ENCODE peak calls at places on chromosomes 6 and 20, in five cellular contexts. One of them, this sample, is unnamed.
A peak's percentile ranks its signal among the peaks of the same experiment; 100 is the strongest.

GRCh38 chr20:1327827-1328679 is 886 bp downstream of the SDCBP2 start:
- DNase-seq in GM12878: no peak
- DNase-seq in HepG2: peak; percentile 79
- DNase-seq in H1: peak; percentile 19
- DNase-seq in K562: no peak
- DNase-seq in this sample: no peak

GRCh38 chr6:19327246-19327645 is 509.9 kb upstream of the ID4 start:
- DNase-seq in HepG2: no peak
- DNase-seq in GM12878: no peak
- DNase-seq in K562: no peak
- DNase-seq in H1: no peak
- DNase-seq in this sample: no peak

GRCh38 chr6:46116289-46116688 is 13.5 kb upstream of the ENPP4 start:
- DNase-seq in K562: no peak
- DNase-seq in GM12878: no peak
- DNase-seq in H1: no peak
- DNase-seq in HepG2: no peak
- DNase-seq in this sample: no peak

GRCh38 chr20:53713328-53714056 is 119.9 kb upstream of the ZNF217 start:
- DNase-seq in H1: peak; percentile 63
- DNase-seq in GM12878: no peak
- DNase-seq in K562: no peak
- DNase-seq in HepG2: no peak
- DNase-seq in this sample: no peak

GRCh38 chr6:73139681-73140080 is 85.6 kb downstream of the KHDC1L start:
- DNase-seq in H1: no peak
- DNase-seq in GM12878: no peak
- DNase-seq in K562: no peak
- DNase-seq in HepG2: no peak
- DNase-seq in this sample: no peak

GRCh38 chr6:43698584-43699349 is 11.2 kb upstream of the MRPS18A start:
- DNase-seq in K562: no peak
- DNase-seq in GM12878: no peak
- DNase-seq in HepG2: no peak
- DNase-seq in H1: no peak
- DNase-seq in this sample: no peak

GRCh38 chr6:166415306-166415705 is 32.6 kb upstream of the MPC1 start:
- DNase-seq in GM12878: no peak
- DNase-seq in K562: no peak
- DNase-seq in HepG2: no peak
- DNase-seq in H1: no peak
- DNase-seq in this sample: no peak

GRCh38 chr6:167572841-167573271 is 248.0 kb downstream of the TTLL2 start:
- DNase-seq in K562: no peak
- DNase-seq in HepG2: no peak
- DNase-seq in H1: no peak
- DNase-seq in GM12878: no peak
- DNase-seq in this sample: no peak

GRCh38 chr20:13142143-13142542 is 78.9 kb upstream of the ISM1 start:
- DNase-seq in HepG2: peak; percentile 35
- DNase-seq in H1: no peak
- DNase-seq in K562: no peak
- DNase-seq in GM12878: no peak
- DNase-seq in this sample: no peak

GRCh38 chr20:13111249-13111911 is 102.6 kb downstream of the SPTLC3 start:
- DNase-seq in GM12878: no peak
- DNase-seq in HepG2: peak; percentile 73
- DNase-seq in K562: no peak
- DNase-seq in H1: no peak
- DNase-seq in this sample: no peak

GRCh38 chr6:110949679-110950285 is 8.7 kb upstream of the GTF3C6 start:
- DNase-seq in HepG2: no peak
- DNase-seq in H1: no peak
- DNase-seq in GM12878: no peak
- DNase-seq in K562: no peak
- DNase-seq in this sample: peak; percentile 12

GRCh38 chr6:110946498-110946897 is 12.0 kb upstream of the GTF3C6 start:
- DNase-seq in K562: no peak
- DNase-seq in GM12878: no peak
- DNase-seq in HepG2: no peak
- DNase-seq in H1: no peak
- DNase-seq in this sample: no peak

GRCh38 chr6:110950443-110950842 is 8.1 kb upstream of the GTF3C6 start:
- DNase-seq in HepG2: no peak
- DNase-seq in GM12878: no peak
- DNase-seq in K562: no peak
- DNase-seq in H1: no peak
- DNase-seq in this sample: no peak

GRCh38 chr6:110939429-110939828 is 19.1 kb upstream of the GTF3C6 start:
- DNase-seq in HepG2: no peak
- DNase-seq in GM12878: no peak
- DNase-seq in H1: no peak
- DNase-seq in K562: no peak
- DNase-seq in this sample: no peak

DNA sequence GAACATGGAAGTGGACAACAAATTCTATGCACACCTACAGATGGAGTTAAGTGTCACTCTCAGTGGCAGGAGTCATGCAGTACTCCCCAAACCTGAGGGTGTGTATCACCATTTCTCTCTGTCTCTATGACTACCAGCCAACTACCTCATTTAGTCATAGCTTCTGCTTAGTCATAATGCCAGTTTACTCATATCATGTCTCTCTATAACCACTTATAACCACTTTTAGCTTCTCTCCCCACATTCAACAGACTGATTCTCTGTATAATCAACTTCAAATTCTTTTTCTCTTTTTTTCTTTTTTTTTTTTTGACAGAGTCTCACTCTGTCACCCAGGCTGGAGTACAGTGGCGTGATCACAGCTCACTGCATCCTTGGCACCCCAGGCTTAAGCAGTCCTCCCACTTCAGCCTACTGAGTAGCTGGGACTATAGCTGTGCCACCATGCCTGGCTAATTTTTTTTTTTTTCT is 13.8 kb upstream of the GTF3C6 start:
- DNase-seq in K562: peak; percentile 26
- DNase-seq in HepG2: peak; percentile 9
- DNase-seq in H1: no peak
- DNase-seq in GM12878: peak; percentile 94
- DNase-seq in this sample: peak; percentile 69
- TF ChIP-seq ZNF274 in K562: no peak
- TF ChIP-seq ZNF274 in HepG2: no peak
- TF ChIP-seq ZNF274 in H1: no peak
- TF ChIP-seq ZNF274 in GM12878: no peak
- TF ChIP-seq ZNF274 in this sample: no peak

DNA sequence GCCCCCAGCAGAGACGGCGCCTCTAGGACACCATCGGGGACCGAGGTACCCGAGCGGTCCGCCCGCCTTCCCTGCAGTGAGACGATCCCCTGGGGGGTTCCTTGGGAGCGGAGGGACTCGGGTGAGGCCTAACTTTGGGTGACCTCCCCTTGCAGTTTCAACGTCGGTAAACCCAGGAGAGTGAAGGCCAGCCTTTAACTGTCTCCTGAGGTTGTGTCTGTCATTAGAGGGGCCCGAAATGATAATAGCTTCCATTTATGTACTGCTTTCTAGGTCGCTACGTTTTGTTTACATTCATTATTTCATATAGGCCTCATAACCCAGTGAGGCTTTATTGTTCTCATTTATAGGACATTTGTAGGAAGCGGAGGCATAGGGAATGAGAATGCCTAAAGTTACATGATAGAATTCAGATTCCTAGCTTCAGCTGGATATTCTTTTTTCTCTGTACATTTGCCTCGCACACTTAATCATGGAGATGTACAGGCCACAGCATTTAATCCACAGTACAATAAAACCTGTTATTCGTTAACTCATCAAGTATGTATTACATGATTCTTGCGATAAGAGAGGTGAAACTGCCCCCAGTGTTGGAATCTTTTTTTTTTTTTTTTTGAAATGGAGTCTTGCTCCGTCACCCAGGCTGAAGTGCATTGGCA is 998 bp downstream of the C6orf136 start:
- DNase-seq in GM12878: no peak
- DNase-seq in HepG2: no peak
- DNase-seq in H1: peak; percentile 86
- DNase-seq in K562: no peak
- DNase-seq in this sample: no peak
- TF ChIP-seq SIN3A in GM12878: no peak
- TF ChIP-seq SIN3A in HepG2: no peak
- TF ChIP-seq SIN3A in H1: no peak
- TF ChIP-seq SIN3A in K562: no peak
- TF ChIP-seq SIN3A in this sample: no peak

GRCh38 chr6:134358320-134358719 is 40.4 kb upstream of the SGK1 start:
- DNase-seq in GM12878: no peak
- DNase-seq in K562: no peak
- DNase-seq in HepG2: no peak
- DNase-seq in H1: no peak
- DNase-seq in this sample: no peak
- TF ChIP-seq ZNF274 in GM12878: no peak
- TF ChIP-seq ZNF274 in K562: no peak
- TF ChIP-seq ZNF274 in HepG2: no peak
- TF ChIP-seq ZNF274 in H1: no peak
- TF ChIP-seq ZNF274 in this sample: no peak

GRCh38 chr6:14001329-14002012 is 76.7 kb downstream of the RNF182 start:
- DNase-seq in GM12878: no peak
- DNase-seq in HepG2: peak; percentile 19
- DNase-seq in H1: no peak
- DNase-seq in K562: no peak
- DNase-seq in this sample: peak; percentile 95
- TF ChIP-seq SIN3A in GM12878: no peak
- TF ChIP-seq SIN3A in HepG2: no peak
- TF ChIP-seq SIN3A in H1: no peak
- TF ChIP-seq SIN3A in K562: no peak
- TF ChIP-seq SIN3A in this sample: peak; percentile 90

GRCh38 chr6:135535989-135536414 is 38.5 kb upstream of the AHI1 start:
- DNase-seq in GM12878: peak; percentile 4
- DNase-seq in H1: no peak
- DNase-seq in K562: peak; percentile 34
- DNase-seq in HepG2: peak; percentile 40
- DNase-seq in this sample: peak; percentile 31

GRCh38 chr6:135534773-135535380 is 37.3 kb upstream of the AHI1 start:
- DNase-seq in H1: no peak
- DNase-seq in HepG2: no peak
- DNase-seq in GM12878: no peak
- DNase-seq in K562: no peak
- DNase-seq in this sample: no peak

GRCh38 chr6:135540207-135540877 is 42.8 kb upstream of the AHI1 start:
- DNase-seq in GM12878: no peak
- DNase-seq in K562: no peak
- DNase-seq in H1: no peak
- DNase-seq in HepG2: no peak
- DNase-seq in this sample: no peak

GRCh38 chr6:135532559-135532958 is 35.0 kb upstream of the AHI1 start:
- DNase-seq in GM12878: no peak
- DNase-seq in H1: no peak
- DNase-seq in K562: no peak
- DNase-seq in HepG2: no peak
- DNase-seq in this sample: no peak

DNA sequence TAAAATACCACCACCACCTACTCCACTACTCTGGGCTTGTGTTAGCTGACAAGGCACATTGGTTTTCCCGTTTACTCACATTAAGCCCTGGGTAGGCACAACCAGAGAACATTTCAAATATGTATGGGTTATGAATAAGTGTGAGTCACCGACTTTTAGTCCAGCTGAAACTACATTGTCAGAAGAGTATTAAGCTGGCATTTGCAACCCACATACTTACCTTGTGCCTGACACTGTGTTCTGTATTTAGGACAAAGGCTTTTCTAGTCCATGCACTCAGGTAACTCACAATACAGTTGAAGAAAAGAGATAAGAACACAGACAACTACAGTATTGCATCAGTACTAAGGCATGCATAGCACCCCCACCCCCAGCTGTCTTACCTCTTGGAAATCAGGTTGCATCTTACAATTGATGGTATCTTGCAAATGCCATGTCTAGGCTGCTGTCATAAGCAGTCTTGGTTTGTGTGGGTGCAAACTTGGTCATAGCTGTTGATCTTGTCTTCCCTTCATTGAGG is 40.3 kb upstream of the AHI1 start:
- DNase-seq in HepG2: no peak
- DNase-seq in H1: no peak
- DNase-seq in GM12878: no peak
- DNase-seq in K562: no peak
- DNase-seq in this sample: peak; percentile 34
- TF ChIP-seq ZNF274 in HepG2: no peak
- TF ChIP-seq ZNF274 in H1: no peak
- TF ChIP-seq ZNF274 in GM12878: no peak
- TF ChIP-seq ZNF274 in K562: no peak
- TF ChIP-seq ZNF274 in this sample: no peak

DNA sequence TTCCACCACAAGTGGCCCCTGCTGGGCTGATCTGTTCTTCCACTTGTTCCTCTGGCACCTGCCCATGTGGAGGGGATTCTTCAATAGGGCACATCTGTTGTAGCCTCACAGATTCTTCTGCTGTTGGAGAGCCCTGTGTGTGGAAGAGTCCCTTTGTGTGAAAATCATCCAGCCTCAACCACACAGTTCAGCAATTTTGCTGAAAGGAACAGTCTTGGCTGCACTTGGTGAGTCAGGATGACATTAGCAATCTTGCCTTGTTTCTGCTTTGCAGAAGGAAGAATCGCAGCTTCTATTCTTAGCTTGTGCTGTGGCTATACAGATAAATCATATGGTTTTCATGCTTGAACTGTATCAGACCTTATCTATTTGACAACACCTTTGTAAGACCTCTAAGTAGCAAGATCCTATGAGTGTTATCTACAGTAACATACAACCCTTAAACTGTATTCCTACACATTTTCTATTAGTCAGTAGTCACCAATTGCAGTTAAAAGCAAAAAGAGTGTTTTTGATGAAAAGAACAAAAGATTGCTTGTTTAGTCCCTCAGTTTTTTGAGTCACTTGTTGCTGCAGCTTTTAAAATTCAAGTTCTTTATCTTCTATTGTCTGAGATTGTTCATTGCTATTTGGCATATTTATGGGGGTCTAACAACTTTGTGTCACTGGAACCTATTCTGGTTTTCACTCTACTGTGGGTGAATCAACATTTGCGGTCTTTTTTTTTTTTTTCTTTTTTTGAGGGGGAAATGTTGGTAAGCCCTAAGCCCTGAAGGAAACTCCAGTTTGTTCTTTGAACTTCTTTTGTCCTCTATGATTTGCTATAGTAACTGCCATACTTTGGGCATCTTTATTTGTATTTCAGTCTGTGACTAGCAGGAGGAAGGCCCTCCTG is 231.6 kb downstream of the TFAP2B start:
- DNase-seq in H1: no peak
- DNase-seq in K562: peak; percentile 86
- DNase-seq in GM12878: no peak
- DNase-seq in HepG2: no peak
- DNase-seq in this sample: no peak
- TF ChIP-seq SIN3A in H1: no peak
- TF ChIP-seq SIN3A in K562: no peak
- TF ChIP-seq SIN3A in GM12878: no peak
- TF ChIP-seq SIN3A in HepG2: no peak
- TF ChIP-seq SIN3A in this sample: no peak

This sample was measured in HCT116.